ENCODE peak calls at places on chromosomes 2 and 18, in ten cellular contexts. M, L, O, Q, E, G, I, S, P and U are unnamed samples.

GRCh38 chr18:1383465-1383864 is 478.8 kb downstream of the ADCYAP1 start:
- DNase-seq in S (no peak), G (no peak), O (peak), L (no peak), P (no peak), Q (no peak), I (no peak), E (no peak), M (no peak), U (no peak)

GRCh38 chr2:206614825-206615224 is 27.5 kb upstream of the FAM237A start:
- DNase-seq in L (no peak), G (peak), O (no peak), Q (no peak), P (no peak), M (no peak), I (peak), S (no peak), E (peak), U (no peak)

GRCh38 chr2:233152541-233152940 is 92.4 kb downstream of the INPP5D start:
- DNase-seq in E (no peak), M (no peak), G (no peak), Q (no peak), I (no peak), P (peak), O (no peak), L (no peak), S (no peak), U (no peak)

GRCh38 chr18:8615397-8616025 is 6.3 kb downstream of the RAB12 start:
- DNase-seq in L (peak), Q (peak), I (peak), O (no peak), P (peak), E (peak), M (no peak), G (peak), S (peak), U (no peak)

GRCh38 chr2:42537493-42537892 is 30.9 kb upstream of the MTA3 start:
- DNase-seq in I (no peak), M (no peak), L (no peak), Q (no peak), S (no peak), O (no peak), P (no peak), E (no peak), G (no peak), U (no peak)

GRCh38 chr2:179340678-179341077 is 76.0 kb upstream of the SESTD1 start:
- DNase-seq in L (no peak), O (no peak), S (no peak), P (no peak), Q (no peak), M (no peak), E (peak), I (peak), G (peak), U (no peak)

GRCh38 chr2:182616471-182617393 is 99.3 kb upstream of the DNAJC10 start:
- DNase-seq in G (peak), Q (no peak), M (no peak), L (no peak), I (peak), S (no peak), E (peak), O (no peak), P (no peak), U (no peak)

GRCh38 chr2:52934354-52934898 is 833.2 kb upstream of the CHAC2 start:
- DNase-seq in E (no peak), Q (peak), L (peak), P (no peak), M (no peak), G (peak), S (no peak), O (no peak), I (peak), U (no peak)

GRCh38 chr2:218278531-218279360 is 8.4 kb downstream of the PNKD start:
- DNase-seq in Q (no peak), S (no peak), I (no peak), P (no peak), G (no peak), L (no peak), O (no peak), M (no peak), E (no peak), U (no peak)

GRCh38 chr2:84856785-84857184 is 24.1 kb downstream of the TRABD2A start:
- DNase-seq in I (no peak), L (no peak), P (no peak), M (no peak), E (no peak), G (no peak), O (no peak), Q (no peak), S (no peak), U (no peak)

GRCh38 chr2:40240067-40240466 is 211.8 kb downstream of the SLC8A1 start:
- DNase-seq in L (peak), P (peak), S (peak), O (no peak), M (no peak), Q (no peak), I (peak), E (no peak), G (peak), U (no peak)

GRCh38 chr2:239953418-239954061 is 71.6 kb downstream of the NDUFA10 start:
- DNase-seq in G (no peak), E (no peak), O (no peak), M (no peak), S (no peak), L (no peak), I (no peak), Q (no peak), P (peak), U (no peak)

GRCh38 chr18:74930616-74931015 is 278.3 kb downstream of the PTGR3 start:
- DNase-seq in E (no peak), S (no peak), O (no peak), I (no peak), L (no peak), M (no peak), P (no peak), Q (no peak), G (no peak), U (no peak)

GRCh38 chr2:105443610-105444598 is 45.1 kb upstream of the FHL2 start:
- DNase-seq in P (no peak), G (no peak), I (no peak), S (no peak), M (no peak), O (no peak), L (no peak), Q (peak), E (no peak), U (no peak)

GRCh38 chr18:33432857-33433256 is 7.7 kb downstream of the CCDC178 start:
- DNase-seq in L (no peak), O (no peak), P (no peak), S (no peak), I (no peak), E (no peak), M (no peak), Q (no peak), G (no peak), U (no peak)

GRCh38 chr2:127625146-127625943 is 20.6 kb upstream of the GPR17 start:
- DNase-seq in M (no peak), S (no peak), G (no peak), Q (no peak), L (no peak), P (no peak), I (no peak), O (no peak), E (no peak), U (no peak)

GRCh38 chr18:34492652-34493051 is 217.4 kb upstream of the DTNA start:
- DNase-seq in G (no peak), P (no peak), Q (no peak), L (no peak), M (no peak), S (no peak), E (peak), I (no peak), O (no peak), U (no peak)

GRCh38 chr2:121881038-121881437 is 125.6 kb downstream of the TSN start:
- DNase-seq in P (no peak), L (no peak), M (no peak), S (no peak), G (no peak), E (no peak), O (no peak), Q (peak), I (no peak), U (no peak)

GRCh38 chr2:30456578-30456977 is 9.5 kb downstream of the LCLAT1 start:
- DNase-seq in I (no peak), L (no peak), E (no peak), Q (no peak), S (no peak), P (no peak), O (no peak), G (no peak), M (no peak), U (no peak)

GRCh38 chr18:6525593-6525992 is 110.9 kb upstream of the L3MBTL4 start:
- DNase-seq in M (no peak), I (no peak), L (no peak), Q (no peak), E (no peak), O (no peak), G (no peak), P (no peak), S (no peak), U (no peak)

GRCh38 chr2:157444643-157445040 is 753 bp upstream of the CYTIP start:
- DNase-seq in I (no peak), S (no peak), O (no peak), G (no peak), E (no peak), Q (no peak), L (no peak), P (no peak), M (no peak), U (no peak)